ENCODE peak calls at places on chromosomes 1 and 21, in eight cellular contexts. One of them, this sample, is unnamed. For H3K27me3, the result is how much of the 10 kb centered on the place peaks cover.

GRCh38 chr1:30893776-30894507 is 14.6 kb downstream of the SDC3 start:
- DNase-seq in endothelial cell of umbilical vein: no peak
- DNase-seq in heart right ventricle: no peak
- DNase-seq in aorta: no peak
- DNase-seq in CD4-positive, CD25-positive, alpha-beta regulatory T cell: no peak
- DNase-seq in transverse colon: no peak
- DNase-seq in SJSA1: no peak
- DNase-seq in neural progenitor cell: peak
- DNase-seq in this sample: no peak

GRCh38 chr1:247296599-247297180 is 35.0 kb downstream of the ZNF496 start:
- DNase-seq in heart right ventricle: no peak
- DNase-seq in CD4-positive, CD25-positive, alpha-beta regulatory T cell: no peak
- DNase-seq in neural progenitor cell: no peak
- DNase-seq in SJSA1: no peak
- DNase-seq in endothelial cell of umbilical vein: no peak
- DNase-seq in aorta: no peak
- DNase-seq in transverse colon: no peak
- DNase-seq in this sample: no peak

GRCh38 chr21:33071878-33072306 is 2.0 kb downstream of the OLIG1 start:
- DNase-seq in CD4-positive, CD25-positive, alpha-beta regulatory T cell: peak
- DNase-seq in heart right ventricle: no peak
- DNase-seq in transverse colon: no peak
- DNase-seq in endothelial cell of umbilical vein: peak
- DNase-seq in SJSA1: no peak
- DNase-seq in neural progenitor cell: peak
- DNase-seq in aorta: no peak
- DNase-seq in this sample: no peak

GRCh38 chr1:31203215-31203614 is 36.5 kb downstream of the NKAIN1 start:
- DNase-seq in transverse colon: no peak
- DNase-seq in neural progenitor cell: no peak
- DNase-seq in aorta: no peak
- DNase-seq in CD4-positive, CD25-positive, alpha-beta regulatory T cell: no peak
- DNase-seq in heart right ventricle: no peak
- DNase-seq in endothelial cell of umbilical vein: no peak
- DNase-seq in SJSA1: no peak
- DNase-seq in this sample: no peak

GRCh38 chr1:39908534-39908933 is 6.8 kb upstream of the MYCL start:
- DNase-seq in aorta: no peak
- DNase-seq in endothelial cell of umbilical vein: no peak
- DNase-seq in transverse colon: no peak
- DNase-seq in SJSA1: no peak
- DNase-seq in CD4-positive, CD25-positive, alpha-beta regulatory T cell: no peak
- DNase-seq in neural progenitor cell: no peak
- DNase-seq in heart right ventricle: no peak
- DNase-seq in this sample: no peak

GRCh38 chr1:59879556-59879955 is 47.0 kb downstream of the CYP2J2 start:
- DNase-seq in transverse colon: peak
- DNase-seq in CD4-positive, CD25-positive, alpha-beta regulatory T cell: peak
- DNase-seq in SJSA1: peak
- DNase-seq in aorta: peak
- DNase-seq in neural progenitor cell: peak
- DNase-seq in heart right ventricle: peak
- DNase-seq in endothelial cell of umbilical vein: peak
- DNase-seq in this sample: peak

GRCh38 chr1:2126331-2127180 is 68.0 kb downstream of the FAAP20 start:
- DNase-seq in SJSA1: peak
- DNase-seq in aorta: peak
- DNase-seq in heart right ventricle: no peak
- DNase-seq in CD4-positive, CD25-positive, alpha-beta regulatory T cell: no peak
- DNase-seq in endothelial cell of umbilical vein: no peak
- DNase-seq in neural progenitor cell: peak
- DNase-seq in transverse colon: no peak
- DNase-seq in this sample: peak

GRCh38 chr1:56025942-56026341 is 553.4 kb downstream of the PLPP3 start:
- DNase-seq in endothelial cell of umbilical vein: no peak
- DNase-seq in heart right ventricle: no peak
- DNase-seq in SJSA1: no peak
- DNase-seq in CD4-positive, CD25-positive, alpha-beta regulatory T cell: no peak
- DNase-seq in transverse colon: no peak
- DNase-seq in aorta: no peak
- DNase-seq in neural progenitor cell: no peak
- DNase-seq in this sample: no peak

GRCh38 chr1:21342961-21343838 is 52.9 kb upstream of the ECE1 start:
- DNase-seq in heart right ventricle: no peak
- DNase-seq in SJSA1: no peak
- DNase-seq in aorta: no peak
- DNase-seq in CD4-positive, CD25-positive, alpha-beta regulatory T cell: peak
- DNase-seq in transverse colon: peak
- DNase-seq in neural progenitor cell: no peak
- DNase-seq in endothelial cell of umbilical vein: peak
- DNase-seq in this sample: no peak

GRCh38 chr21:21682172-21682571 is 684.0 kb downstream of the NCAM2 start:
- DNase-seq in SJSA1: no peak
- DNase-seq in aorta: no peak
- DNase-seq in endothelial cell of umbilical vein: no peak
- DNase-seq in CD4-positive, CD25-positive, alpha-beta regulatory T cell: no peak
- DNase-seq in neural progenitor cell: no peak
- DNase-seq in transverse colon: no peak
- DNase-seq in heart right ventricle: no peak
- DNase-seq in this sample: no peak

GRCh38 chr1:116335847-116336246 is 37.2 kb upstream of the ATP1A1 start:
- DNase-seq in neural progenitor cell: no peak
- DNase-seq in endothelial cell of umbilical vein: no peak
- DNase-seq in CD4-positive, CD25-positive, alpha-beta regulatory T cell: no peak
- DNase-seq in aorta: no peak
- DNase-seq in transverse colon: peak
- DNase-seq in heart right ventricle: no peak
- DNase-seq in SJSA1: no peak
- DNase-seq in this sample: no peak

GRCh38 chr1:10730985-10731384 is 65.5 kb downstream of the CASZ1 start:
- DNase-seq in neural progenitor cell: no peak
- DNase-seq in endothelial cell of umbilical vein: peak
- DNase-seq in CD4-positive, CD25-positive, alpha-beta regulatory T cell: no peak
- DNase-seq in aorta: no peak
- DNase-seq in SJSA1: no peak
- DNase-seq in transverse colon: no peak
- DNase-seq in heart right ventricle: no peak
- DNase-seq in this sample: no peak

GRCh38 chr1:228882041-228882784 is 146.9 kb downstream of the RHOU start:
- DNase-seq in transverse colon: no peak
- DNase-seq in heart right ventricle: no peak
- DNase-seq in SJSA1: peak
- DNase-seq in aorta: no peak
- DNase-seq in neural progenitor cell: no peak
- DNase-seq in endothelial cell of umbilical vein: no peak
- DNase-seq in CD4-positive, CD25-positive, alpha-beta regulatory T cell: no peak
- DNase-seq in this sample: no peak

GRCh38 chr1:161200421-161200991 is 1.7 kb upstream of the ADAMTS4 start:
- DNase-seq in aorta: peak
- DNase-seq in SJSA1: no peak
- DNase-seq in neural progenitor cell: peak
- DNase-seq in transverse colon: no peak
- DNase-seq in heart right ventricle: no peak
- DNase-seq in endothelial cell of umbilical vein: peak
- DNase-seq in CD4-positive, CD25-positive, alpha-beta regulatory T cell: peak
- DNase-seq in this sample: no peak

GRCh38 chr1:152440635-152441471 is 26.8 kb upstream of the CRNN start:
- DNase-seq in transverse colon: peak
- DNase-seq in neural progenitor cell: peak
- DNase-seq in aorta: peak
- DNase-seq in CD4-positive, CD25-positive, alpha-beta regulatory T cell: peak
- DNase-seq in endothelial cell of umbilical vein: peak
- DNase-seq in SJSA1: peak
- DNase-seq in heart right ventricle: peak
- DNase-seq in this sample: peak

DNA sequence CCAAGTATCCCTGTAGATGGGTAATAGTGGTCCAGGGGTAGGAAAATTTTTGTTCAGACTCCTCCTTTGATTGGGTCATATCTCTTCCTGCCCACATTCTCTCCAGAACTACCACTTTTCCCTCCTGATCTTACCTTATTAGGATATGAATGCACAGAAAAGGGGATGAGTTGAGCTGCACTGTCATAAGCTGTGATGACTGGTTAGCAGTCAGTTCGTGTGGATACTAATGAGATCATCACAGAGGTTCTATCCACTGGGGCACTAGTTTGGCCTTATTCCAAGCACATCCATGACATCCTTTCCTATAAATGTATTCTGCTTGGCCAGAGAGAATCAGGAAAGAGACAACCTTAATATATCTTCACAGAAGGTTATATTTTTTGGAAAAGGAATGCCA is 22.1 kb upstream of the TBX15 start:
- DNase-seq in aorta: no peak
- DNase-seq in CD4-positive, CD25-positive, alpha-beta regulatory T cell: no peak
- DNase-seq in SJSA1: no peak
- DNase-seq in neural progenitor cell: no peak
- DNase-seq in endothelial cell of umbilical vein: no peak
- DNase-seq in transverse colon: no peak
- DNase-seq in heart right ventricle: no peak
- DNase-seq in this sample: no peak
- H3K27me3 ChIP-seq in aorta: under half
- H3K27me3 ChIP-seq in CD4-positive, CD25-positive, alpha-beta regulatory T cell: under half
- H3K27me3 ChIP-seq in SJSA1: under half
- H3K27me3 ChIP-seq in neural progenitor cell: half or more
- H3K27me3 ChIP-seq in endothelial cell of umbilical vein: under half
- H3K27me3 ChIP-seq in transverse colon: half or more
- H3K27me3 ChIP-seq in heart right ventricle: under half
- H3K27me3 ChIP-seq in this sample: under half

GRCh38 chr21:46554431-46555224 is 50.3 kb downstream of the S100B start:
- DNase-seq in aorta: no peak
- DNase-seq in SJSA1: peak
- DNase-seq in neural progenitor cell: no peak
- DNase-seq in CD4-positive, CD25-positive, alpha-beta regulatory T cell: no peak
- DNase-seq in heart right ventricle: no peak
- DNase-seq in endothelial cell of umbilical vein: no peak
- DNase-seq in transverse colon: no peak
- DNase-seq in this sample: peak

GRCh38 chr21:46552865-46553379 is 52.0 kb downstream of the S100B start:
- DNase-seq in heart right ventricle: no peak
- DNase-seq in CD4-positive, CD25-positive, alpha-beta regulatory T cell: no peak
- DNase-seq in endothelial cell of umbilical vein: no peak
- DNase-seq in transverse colon: no peak
- DNase-seq in SJSA1: no peak
- DNase-seq in neural progenitor cell: no peak
- DNase-seq in aorta: no peak
- DNase-seq in this sample: no peak

GRCh38 chr21:46555225-46555617 is 49.7 kb downstream of the S100B start:
- DNase-seq in neural progenitor cell: no peak
- DNase-seq in endothelial cell of umbilical vein: no peak
- DNase-seq in CD4-positive, CD25-positive, alpha-beta regulatory T cell: no peak
- DNase-seq in transverse colon: no peak
- DNase-seq in SJSA1: peak
- DNase-seq in heart right ventricle: no peak
- DNase-seq in aorta: no peak
- DNase-seq in this sample: peak

GRCh38 chr21:46555678-46556077 is 49.2 kb downstream of the S100B start:
- DNase-seq in endothelial cell of umbilical vein: no peak
- DNase-seq in CD4-positive, CD25-positive, alpha-beta regulatory T cell: no peak
- DNase-seq in neural progenitor cell: no peak
- DNase-seq in aorta: no peak
- DNase-seq in transverse colon: no peak
- DNase-seq in heart right ventricle: no peak
- DNase-seq in SJSA1: peak
- DNase-seq in this sample: no peak

DNA sequence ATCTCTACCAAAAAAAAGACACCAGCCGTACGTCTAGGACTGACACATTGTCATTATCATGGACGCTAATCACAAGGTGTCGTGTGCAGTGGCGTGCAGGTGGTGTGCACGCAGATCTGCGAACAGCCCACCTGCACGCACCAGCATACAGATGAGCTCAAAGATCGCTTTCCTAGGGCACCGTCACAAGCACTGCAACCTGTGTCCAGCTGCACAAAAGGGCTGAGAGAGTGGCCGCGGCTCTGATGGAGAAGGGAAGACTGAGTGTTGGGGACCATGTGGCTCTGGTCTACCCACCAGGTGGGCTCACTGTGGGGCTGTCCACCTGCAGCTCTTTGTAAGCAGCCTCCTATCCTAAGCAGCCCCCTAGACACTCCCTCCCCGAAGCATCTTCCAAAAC is 50.9 kb downstream of the S100B start:
- DNase-seq in transverse colon: no peak
- DNase-seq in neural progenitor cell: no peak
- DNase-seq in aorta: no peak
- DNase-seq in SJSA1: no peak
- DNase-seq in heart right ventricle: no peak
- DNase-seq in CD4-positive, CD25-positive, alpha-beta regulatory T cell: no peak
- DNase-seq in endothelial cell of umbilical vein: no peak
- DNase-seq in this sample: no peak
- H3K27ac ChIP-seq in transverse colon: no peak
- H3K27ac ChIP-seq in neural progenitor cell: no peak
- H3K27ac ChIP-seq in aorta: no peak
- H3K27ac ChIP-seq in SJSA1: no peak
- H3K27ac ChIP-seq in heart right ventricle: no peak
- H3K27ac ChIP-seq in CD4-positive, CD25-positive, alpha-beta regulatory T cell: no peak
- H3K27ac ChIP-seq in endothelial cell of umbilical vein: no peak
- H3K27ac ChIP-seq in this sample: no peak

GRCh38 chr1:205456383-205456867 is 580 bp upstream of the BLACAT1 start:
- DNase-seq in SJSA1: no peak
- DNase-seq in aorta: no peak
- DNase-seq in heart right ventricle: no peak
- DNase-seq in transverse colon: no peak
- DNase-seq in CD4-positive, CD25-positive, alpha-beta regulatory T cell: no peak
- DNase-seq in endothelial cell of umbilical vein: no peak
- DNase-seq in neural progenitor cell: peak
- DNase-seq in this sample: no peak
- H3K4me3 ChIP-seq in SJSA1: no peak
- H3K4me3 ChIP-seq in aorta: no peak
- H3K4me3 ChIP-seq in heart right ventricle: peak
- H3K4me3 ChIP-seq in transverse colon: no peak
- H3K4me3 ChIP-seq in CD4-positive, CD25-positive, alpha-beta regulatory T cell: no peak
- H3K4me3 ChIP-seq in endothelial cell of umbilical vein: no peak
- H3K4me3 ChIP-seq in neural progenitor cell: peak
- H3K4me3 ChIP-seq in this sample: peak

GRCh38 chr1:115314111-115314510 is 23.9 kb downstream of the NGF start:
- DNase-seq in heart right ventricle: no peak
- DNase-seq in transverse colon: no peak
- DNase-seq in neural progenitor cell: no peak
- DNase-seq in aorta: no peak
- DNase-seq in CD4-positive, CD25-positive, alpha-beta regulatory T cell: no peak
- DNase-seq in SJSA1: peak
- DNase-seq in endothelial cell of umbilical vein: no peak
- DNase-seq in this sample: no peak
- H3K27me3 ChIP-seq in heart right ventricle: under half
- H3K27me3 ChIP-seq in transverse colon: under half
- H3K27me3 ChIP-seq in neural progenitor cell: under half
- H3K27me3 ChIP-seq in aorta: under half
- H3K27me3 ChIP-seq in CD4-positive, CD25-positive, alpha-beta regulatory T cell: under half
- H3K27me3 ChIP-seq in SJSA1: under half
- H3K27me3 ChIP-seq in endothelial cell of umbilical vein: under half
- H3K27me3 ChIP-seq in this sample: under half